ENCODE peak calls at places on chromosomes 4 and X, in five cellular contexts. W, S, G, J and M are unnamed samples.

GRCh38 chr4:64890131-64890710 is 481.0 kb upstream of the TECRL start:
- DNase-seq in W (no peak), S (no peak), G (no peak), J (no peak), M (no peak)

GRCh38 chr4:154779362-154779947 is 1.6 kb upstream of the RBM46 start:
- DNase-seq in W (no peak), S (no peak), G (no peak), J (no peak), M (no peak)

GRCh38 chrX:67544871-67545771 is 1.3 kb downstream of the AR start:
- DNase-seq in W (no peak), S (no peak), G (peak; percentile 63), J (no peak), M (peak; percentile 5)

GRCh38 chr4:172035573-172035972 is 222.4 kb downstream of the GALNTL6 start:
- DNase-seq in W (no peak), S (no peak), G (no peak), J (no peak), M (no peak)

GRCh38 chr4:112978691-112979472 is 70.6 kb upstream of the ANK2 start:
- DNase-seq in W (no peak), S (no peak), G (no peak), J (no peak), M (no peak)

GRCh38 chr4:57911203-57911602 is 801.0 kb upstream of the IGFBP7 start:
- DNase-seq in W (no peak), S (no peak), G (no peak), J (no peak), M (no peak)

GRCh38 chrX:103573205-103573604 is 12.1 kb upstream of the TCEAL4 start:
- DNase-seq in W (no peak), S (no peak), G (no peak), J (no peak), M (no peak)

GRCh38 chrX:119802546-119802945 is 11.1 kb upstream of the RPL39 start:
- DNase-seq in W (no peak), S (no peak), G (no peak), J (no peak), M (no peak)

GRCh38 chr4:158914178-158914577 is 145.4 kb downstream of the FNIP2 start:
- DNase-seq in W (no peak), S (no peak), G (no peak), J (no peak), M (no peak)

GRCh38 chr4:165326831-165327210 is 648 bp upstream of the MSMO1 start:
- DNase-seq in W (no peak), S (peak; percentile 35), G (no peak), J (peak; percentile 30), M (no peak)

GRCh38 chrX:31704938-31705337 is 633.1 kb upstream of the FTHL17 start:
- DNase-seq in W (no peak), S (no peak), G (no peak), J (no peak), M (no peak)

GRCh38 chr4:100147198-100147597 is 43.1 kb downstream of the DDIT4L start:
- DNase-seq in W (no peak), S (no peak), G (no peak), J (no peak), M (no peak)

GRCh38 chrX:139559383-139560042 is 29.0 kb downstream of the F9 start:
- DNase-seq in W (peak; percentile 46), S (peak; percentile 4), G (no peak), J (peak; percentile 10), M (peak; percentile 46)

GRCh38 chrX:137549846-137550534 is 15.9 kb upstream of the ZIC3 start:
- DNase-seq in W (no peak), S (no peak), G (no peak), J (no peak), M (no peak)

GRCh38 chrX:40468033-40468979 is 112.5 kb upstream of the ATP6AP2 start:
- DNase-seq in W (peak; percentile 2), S (peak; percentile 54), G (peak; percentile 75), J (peak; percentile 59), M (peak; percentile 76)

GRCh38 chr4:41204400-41204978 is 9.9 kb downstream of the APBB2 start:
- DNase-seq in W (no peak), S (no peak), G (no peak), J (no peak), M (no peak)

GRCh38 chr4:176641237-176641636 is 151.5 kb downstream of the VEGFC start:
- DNase-seq in W (no peak), S (no peak), G (no peak), J (no peak), M (no peak)

GRCh38 chrX:137051978-137052640 is 18.3 kb upstream of the GPR101 start:
- DNase-seq in W (peak; percentile 8), S (peak; percentile 84), G (peak; percentile 67), J (peak; percentile 61), M (peak; percentile 6)

GRCh38 chr4:3209551-3210325 is 39.2 kb upstream of the MSANTD1 start:
- DNase-seq in W (no peak), S (no peak), G (no peak), J (no peak), M (no peak)

GRCh38 chrX:2710496-2710895 is 19.4 kb downstream of the CD99 start:
- DNase-seq in W (peak; percentile 18), S (no peak), G (peak; percentile 6), J (no peak), M (no peak)

GRCh38 chr4:83189631-83190136 is 75.2 kb upstream of the PLAC8 start:
- DNase-seq in W (no peak), S (no peak), G (no peak), J (no peak), M (no peak)

GRCh38 chrX:10157545-10157944 is 770 bp downstream of the CLCN4 start:
- DNase-seq in W (no peak), S (no peak), G (no peak), J (no peak), M (no peak)
- H3K4me3 ChIP-seq in W (no peak overlapping the region), S (no peak overlapping the region), G (no peak overlapping the region), J (no peak overlapping the region), M (no peak overlapping the region)

GRCh38 chr4:156981262-156981661 is 9.7 kb upstream of the PDGFC start:
- DNase-seq in W (no peak), S (no peak), G (no peak), J (no peak), M (no peak)

GRCh38 chr4:156977435-156978160 is 6.0 kb upstream of the PDGFC start:
- DNase-seq in W (no peak), S (no peak), G (no peak), J (no peak), M (no peak)

DNA sequence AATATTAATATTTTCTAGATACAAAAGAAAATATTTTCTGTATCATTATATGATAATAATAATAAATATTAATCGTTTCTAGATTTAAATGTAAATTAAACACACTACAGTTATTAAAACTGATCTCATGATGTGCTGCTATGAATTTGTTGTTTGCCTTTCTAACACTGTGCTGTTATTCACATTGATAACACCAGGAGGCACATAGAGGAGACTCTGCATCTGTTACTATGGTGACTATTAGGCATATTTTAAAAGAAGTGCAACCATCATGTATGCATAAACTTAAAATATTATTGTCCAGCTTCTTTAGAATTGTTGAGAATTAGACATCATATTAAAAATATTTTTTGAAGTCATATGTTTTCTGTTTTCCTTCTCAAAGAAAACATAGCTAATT is 11.8 kb upstream of the PDGFC start:
- DNase-seq in W (no peak), S (no peak), G (no peak), J (no peak), M (no peak)
- TF ChIP-seq CTCF in W (peak; percentile 26), S (no peak), G (no peak), J (no peak), M (peak; percentile 35)

DNA sequence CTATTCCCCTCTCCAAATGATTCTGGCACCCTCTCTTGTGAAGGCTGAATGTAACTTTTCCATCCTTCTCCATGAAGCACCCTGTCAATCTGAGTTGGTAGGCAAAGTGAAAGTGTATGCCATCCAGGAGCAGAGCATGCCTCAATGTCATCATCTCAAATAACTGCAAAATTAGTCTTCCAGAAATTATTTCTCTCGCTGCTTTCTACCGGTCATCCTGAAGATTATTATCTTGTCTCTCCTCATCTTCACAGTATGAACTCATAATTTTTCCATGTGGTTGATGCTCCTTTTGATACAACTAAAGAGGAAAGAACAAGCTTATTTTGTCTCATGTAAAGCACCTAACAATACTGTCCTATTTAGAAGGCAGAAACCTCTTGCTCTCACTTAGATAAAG is 285.5 kb upstream of the PCDH7 start:
- DNase-seq in W (no peak), S (no peak), G (no peak), J (no peak), M (no peak)
- TF ChIP-seq POLR2AphosphoS5 in W (no peak), S (no peak), G (no peak), J (no peak), M (no peak)

GRCh38 chr4:4762300-4762699 is 97.2 kb upstream of the MSX1 start:
- DNase-seq in W (no peak), S (no peak), G (no peak), J (no peak), M (no peak)
- H3K4me3 ChIP-seq in W (no peak overlapping the region), S (no peak overlapping the region), G (no peak overlapping the region), J (no peak overlapping the region), M (no peak overlapping the region)

GRCh38 chr4:128341634-128342033 is 54.0 kb upstream of the PGRMC2 start:
- DNase-seq in W (no peak), S (no peak), G (no peak), J (no peak), M (no peak)
- TF ChIP-seq CTCF in W (no peak), S (peak; percentile 22), G (no peak), J (no peak), M (no peak)

GRCh38 chr4:15400911-15401671 is 26.7 kb upstream of the C1QTNF7 start:
- DNase-seq in W (no peak), S (no peak), G (peak; percentile 72), J (peak; percentile 16), M (peak; percentile 30)
- TF ChIP-seq POLR2AphosphoS5 in W (no peak), S (no peak), G (no peak), J (no peak), M (no peak)

GRCh38 chr4:133150643-133151300 is 1.7 kb downstream of the PCDH10 start:
- DNase-seq in W (no peak), S (no peak), G (peak; percentile 61), J (no peak), M (no peak)
- H3K4me3 ChIP-seq in W (no peak overlapping the region), S (peak overlapping the region; percentile 3), G (peak overlapping the region; percentile 17), J (peak overlapping the region; percentile 37), M (peak overlapping the region; percentile 33)